ENCODE peak calls at places on chromosomes 7 and 10, in nine cellular contexts. One of them, this sample, is unnamed.

GRCh38 chr7:35465791-35466336 is 212.0 kb upstream of the TBX20 start:
- DNase-seq in GOT3: no peak
- DNase-seq in GM04504: no peak
- DNase-seq in stimulated activated effector memory CD8-positive, alpha-beta T cell treated with anti-CD3 and anti-CD28 coated beads, Interleukin-12 subunit alpha, Interleukin-12 subunit beta, amount 100 ng/mL, for 72 hours: no peak
- DNase-seq in NCI-H510A treated with DMSO at 0.1 percent for 48 hours: no peak
- DNase-seq in stimulated activated CD4-positive, alpha-beta T cell treated with anti-CD3 and anti-CD28 coated beads, Interleukin-4, amount 100 ng/mL, for 24 hours: no peak
- DNase-seq in activated effector memory CD4-positive, alpha-beta T cell treated with Interleukin-2 at 50 U/mL for 16 hours: no peak
- DNase-seq in A172: no peak
- DNase-seq in NCI-H1436 treated with DMSO at 0.1 percent for 48 hours: no peak
- DNase-seq in this sample: no peak

GRCh38 chr7:100400656-100401055 is 27.4 kb downstream of the PILRA start:
- DNase-seq in GM04504: no peak
- DNase-seq in stimulated activated CD4-positive, alpha-beta T cell treated with anti-CD3 and anti-CD28 coated beads, Interleukin-4, amount 100 ng/mL, for 24 hours: peak
- DNase-seq in NCI-H1436 treated with DMSO at 0.1 percent for 48 hours: no peak
- DNase-seq in A172: no peak
- DNase-seq in activated effector memory CD4-positive, alpha-beta T cell treated with Interleukin-2 at 50 U/mL for 16 hours: no peak
- DNase-seq in NCI-H510A treated with DMSO at 0.1 percent for 48 hours: no peak
- DNase-seq in GOT3: no peak
- DNase-seq in stimulated activated effector memory CD8-positive, alpha-beta T cell treated with anti-CD3 and anti-CD28 coated beads, Interleukin-12 subunit alpha, Interleukin-12 subunit beta, amount 100 ng/mL, for 72 hours: no peak
- DNase-seq in this sample: no peak

GRCh38 chr7:138979226-138979979 is 1.8 kb downstream of the KIAA1549 start:
- DNase-seq in NCI-H510A treated with DMSO at 0.1 percent for 48 hours: peak
- DNase-seq in GOT3: no peak
- DNase-seq in NCI-H1436 treated with DMSO at 0.1 percent for 48 hours: no peak
- DNase-seq in stimulated activated effector memory CD8-positive, alpha-beta T cell treated with anti-CD3 and anti-CD28 coated beads, Interleukin-12 subunit alpha, Interleukin-12 subunit beta, amount 100 ng/mL, for 72 hours: no peak
- DNase-seq in activated effector memory CD4-positive, alpha-beta T cell treated with Interleukin-2 at 50 U/mL for 16 hours: no peak
- DNase-seq in stimulated activated CD4-positive, alpha-beta T cell treated with anti-CD3 and anti-CD28 coated beads, Interleukin-4, amount 100 ng/mL, for 24 hours: no peak
- DNase-seq in GM04504: no peak
- DNase-seq in A172: no peak
- DNase-seq in this sample: no peak

GRCh38 chr7:83794834-83795233 is 145.9 kb upstream of the SEMA3E start:
- DNase-seq in activated effector memory CD4-positive, alpha-beta T cell treated with Interleukin-2 at 50 U/mL for 16 hours: no peak
- DNase-seq in stimulated activated effector memory CD8-positive, alpha-beta T cell treated with anti-CD3 and anti-CD28 coated beads, Interleukin-12 subunit alpha, Interleukin-12 subunit beta, amount 100 ng/mL, for 72 hours: no peak
- DNase-seq in GM04504: no peak
- DNase-seq in stimulated activated CD4-positive, alpha-beta T cell treated with anti-CD3 and anti-CD28 coated beads, Interleukin-4, amount 100 ng/mL, for 24 hours: no peak
- DNase-seq in GOT3: no peak
- DNase-seq in NCI-H510A treated with DMSO at 0.1 percent for 48 hours: peak
- DNase-seq in NCI-H1436 treated with DMSO at 0.1 percent for 48 hours: no peak
- DNase-seq in A172: peak
- DNase-seq in this sample: no peak

GRCh38 chr7:25569765-25570164 is 341.5 kb upstream of the NPVF start:
- DNase-seq in A172: no peak
- DNase-seq in activated effector memory CD4-positive, alpha-beta T cell treated with Interleukin-2 at 50 U/mL for 16 hours: no peak
- DNase-seq in stimulated activated CD4-positive, alpha-beta T cell treated with anti-CD3 and anti-CD28 coated beads, Interleukin-4, amount 100 ng/mL, for 24 hours: no peak
- DNase-seq in GM04504: no peak
- DNase-seq in stimulated activated effector memory CD8-positive, alpha-beta T cell treated with anti-CD3 and anti-CD28 coated beads, Interleukin-12 subunit alpha, Interleukin-12 subunit beta, amount 100 ng/mL, for 72 hours: no peak
- DNase-seq in NCI-H510A treated with DMSO at 0.1 percent for 48 hours: no peak
- DNase-seq in NCI-H1436 treated with DMSO at 0.1 percent for 48 hours: no peak
- DNase-seq in GOT3: no peak
- DNase-seq in this sample: no peak

GRCh38 chr10:98001736-98002135 is 28.7 kb downstream of the CRTAC1 start:
- DNase-seq in GM04504: no peak
- DNase-seq in GOT3: no peak
- DNase-seq in stimulated activated CD4-positive, alpha-beta T cell treated with anti-CD3 and anti-CD28 coated beads, Interleukin-4, amount 100 ng/mL, for 24 hours: no peak
- DNase-seq in NCI-H510A treated with DMSO at 0.1 percent for 48 hours: no peak
- DNase-seq in activated effector memory CD4-positive, alpha-beta T cell treated with Interleukin-2 at 50 U/mL for 16 hours: no peak
- DNase-seq in stimulated activated effector memory CD8-positive, alpha-beta T cell treated with anti-CD3 and anti-CD28 coated beads, Interleukin-12 subunit alpha, Interleukin-12 subunit beta, amount 100 ng/mL, for 72 hours: no peak
- DNase-seq in NCI-H1436 treated with DMSO at 0.1 percent for 48 hours: no peak
- DNase-seq in A172: no peak
- DNase-seq in this sample: no peak

GRCh38 chr7:16915405-16915804 is 33.6 kb upstream of the AGR3 start:
- DNase-seq in GM04504: peak
- DNase-seq in activated effector memory CD4-positive, alpha-beta T cell treated with Interleukin-2 at 50 U/mL for 16 hours: no peak
- DNase-seq in NCI-H510A treated with DMSO at 0.1 percent for 48 hours: no peak
- DNase-seq in A172: peak
- DNase-seq in stimulated activated CD4-positive, alpha-beta T cell treated with anti-CD3 and anti-CD28 coated beads, Interleukin-4, amount 100 ng/mL, for 24 hours: no peak
- DNase-seq in stimulated activated effector memory CD8-positive, alpha-beta T cell treated with anti-CD3 and anti-CD28 coated beads, Interleukin-12 subunit alpha, Interleukin-12 subunit beta, amount 100 ng/mL, for 72 hours: no peak
- DNase-seq in NCI-H1436 treated with DMSO at 0.1 percent for 48 hours: no peak
- DNase-seq in GOT3: no peak
- DNase-seq in this sample: no peak

GRCh38 chr10:60388709-60389241 is 900 bp downstream of the ANK3 start:
- DNase-seq in activated effector memory CD4-positive, alpha-beta T cell treated with Interleukin-2 at 50 U/mL for 16 hours: no peak
- DNase-seq in GOT3: no peak
- DNase-seq in GM04504: no peak
- DNase-seq in A172: no peak
- DNase-seq in NCI-H1436 treated with DMSO at 0.1 percent for 48 hours: no peak
- DNase-seq in stimulated activated CD4-positive, alpha-beta T cell treated with anti-CD3 and anti-CD28 coated beads, Interleukin-4, amount 100 ng/mL, for 24 hours: no peak
- DNase-seq in NCI-H510A treated with DMSO at 0.1 percent for 48 hours: no peak
- DNase-seq in stimulated activated effector memory CD8-positive, alpha-beta T cell treated with anti-CD3 and anti-CD28 coated beads, Interleukin-12 subunit alpha, Interleukin-12 subunit beta, amount 100 ng/mL, for 72 hours: no peak
- DNase-seq in this sample: no peak

GRCh38 chr10:87670591-87670990 is 10.9 kb downstream of the PAPSS2 start:
- DNase-seq in activated effector memory CD4-positive, alpha-beta T cell treated with Interleukin-2 at 50 U/mL for 16 hours: no peak
- DNase-seq in NCI-H510A treated with DMSO at 0.1 percent for 48 hours: no peak
- DNase-seq in NCI-H1436 treated with DMSO at 0.1 percent for 48 hours: no peak
- DNase-seq in GOT3: no peak
- DNase-seq in stimulated activated CD4-positive, alpha-beta T cell treated with anti-CD3 and anti-CD28 coated beads, Interleukin-4, amount 100 ng/mL, for 24 hours: no peak
- DNase-seq in A172: no peak
- DNase-seq in stimulated activated effector memory CD8-positive, alpha-beta T cell treated with anti-CD3 and anti-CD28 coated beads, Interleukin-12 subunit alpha, Interleukin-12 subunit beta, amount 100 ng/mL, for 72 hours: no peak
- DNase-seq in GM04504: no peak
- DNase-seq in this sample: no peak

GRCh38 chr10:3235996-3236510 is 63.5 kb upstream of the PITRM1 start:
- DNase-seq in stimulated activated effector memory CD8-positive, alpha-beta T cell treated with anti-CD3 and anti-CD28 coated beads, Interleukin-12 subunit alpha, Interleukin-12 subunit beta, amount 100 ng/mL, for 72 hours: no peak
- DNase-seq in GM04504: no peak
- DNase-seq in A172: peak
- DNase-seq in activated effector memory CD4-positive, alpha-beta T cell treated with Interleukin-2 at 50 U/mL for 16 hours: no peak
- DNase-seq in NCI-H1436 treated with DMSO at 0.1 percent for 48 hours: no peak
- DNase-seq in GOT3: no peak
- DNase-seq in NCI-H510A treated with DMSO at 0.1 percent for 48 hours: no peak
- DNase-seq in stimulated activated CD4-positive, alpha-beta T cell treated with anti-CD3 and anti-CD28 coated beads, Interleukin-4, amount 100 ng/mL, for 24 hours: no peak
- DNase-seq in this sample: no peak

GRCh38 chr10:133568287-133568614 is 2.9 kb upstream of the SYCE1 start:
- DNase-seq in stimulated activated effector memory CD8-positive, alpha-beta T cell treated with anti-CD3 and anti-CD28 coated beads, Interleukin-12 subunit alpha, Interleukin-12 subunit beta, amount 100 ng/mL, for 72 hours: no peak
- DNase-seq in GM04504: no peak
- DNase-seq in stimulated activated CD4-positive, alpha-beta T cell treated with anti-CD3 and anti-CD28 coated beads, Interleukin-4, amount 100 ng/mL, for 24 hours: no peak
- DNase-seq in NCI-H510A treated with DMSO at 0.1 percent for 48 hours: no peak
- DNase-seq in activated effector memory CD4-positive, alpha-beta T cell treated with Interleukin-2 at 50 U/mL for 16 hours: no peak
- DNase-seq in NCI-H1436 treated with DMSO at 0.1 percent for 48 hours: no peak
- DNase-seq in GOT3: no peak
- DNase-seq in A172: no peak
- DNase-seq in this sample: no peak

GRCh38 chr10:111732116-111732785 is 451.3 kb downstream of the GPAM start:
- DNase-seq in NCI-H510A treated with DMSO at 0.1 percent for 48 hours: no peak
- DNase-seq in GOT3: no peak
- DNase-seq in stimulated activated CD4-positive, alpha-beta T cell treated with anti-CD3 and anti-CD28 coated beads, Interleukin-4, amount 100 ng/mL, for 24 hours: no peak
- DNase-seq in stimulated activated effector memory CD8-positive, alpha-beta T cell treated with anti-CD3 and anti-CD28 coated beads, Interleukin-12 subunit alpha, Interleukin-12 subunit beta, amount 100 ng/mL, for 72 hours: no peak
- DNase-seq in GM04504: no peak
- DNase-seq in A172: no peak
- DNase-seq in activated effector memory CD4-positive, alpha-beta T cell treated with Interleukin-2 at 50 U/mL for 16 hours: no peak
- DNase-seq in NCI-H1436 treated with DMSO at 0.1 percent for 48 hours: no peak
- DNase-seq in this sample: no peak

This sample was measured in putamen.